ENCODE peak calls at places on chromosomes 4 and X, in ten cellular contexts. O is SK-N-SH; F is EL; G is activated T-helper 1 cell treated with Interleukin-2 at 50 U/mL for 16 hours; I is upper lobe of right lung; U is ELF-1; N is psoas muscle; P is CD8-positive, alpha-beta memory T cell; R is T-helper 2 cell; L is IMR-90. Z is an unnamed sample.
A peak's percentile ranks its signal among the peaks of the same experiment; 100 is the strongest.

GRCh38 chr4:156889616-156890594 is 81.7 kb downstream of the PDGFC start:
- DNase-seq in O (no peak), F (peak; percentile 21), G (no peak), I (no peak), U (no peak), N (peak; percentile 57), P (no peak), R (no peak), L (peak; percentile 83), Z (no peak)

GRCh38 chr4:26583538-26583864 is 383 bp upstream of the TBC1D19 start:
- DNase-seq in O (no peak), F (no peak), G (no peak), I (no peak), U (no peak), N (no peak), P (no peak), R (no peak), L (no peak), Z (no peak)

GRCh38 chrX:149830192-149830873 is 48.6 kb downstream of the MAGEA9 start:
- DNase-seq in O (no peak), F (peak; percentile 20), G (no peak), I (no peak), U (peak; percentile 88), N (no peak), P (peak; percentile 23), R (peak; percentile 44), L (peak; percentile 17), Z (peak; percentile 72)

GRCh38 chr4:20260821-20261220 is 9.1 kb downstream of the SLIT2 start:
- DNase-seq in O (no peak), F (no peak), G (no peak), I (no peak), U (no peak), N (no peak), P (no peak), R (no peak), L (no peak), Z (no peak)

GRCh38 chr4:48223633-48224295 is 45.9 kb downstream of the TEC start:
- DNase-seq in O (no peak), F (peak; percentile 23), G (no peak), I (no peak), U (no peak), N (no peak), P (no peak), R (no peak), L (peak; percentile 11), Z (no peak)

GRCh38 chr4:170391066-170391754 is 301.5 kb upstream of the AADAT start:
- DNase-seq in O (no peak), F (peak; percentile 83), G (no peak), I (no peak), U (no peak), N (no peak), P (no peak), R (no peak), L (peak; percentile 65), Z (no peak)

GRCh38 chr4:173420324-173420752 is 21.4 kb upstream of the SCRG1 start:
- DNase-seq in O (peak; percentile 34), F (peak; percentile 19), G (no peak), I (no peak), U (no peak), N (no peak), P (peak; percentile 6), R (no peak), L (peak; percentile 28), Z (peak; percentile 52)

GRCh38 chr4:123298798-123299197 is 97.8 kb upstream of the SPRY1 start:
- DNase-seq in O (no peak), F (peak; percentile 38), G (no peak), I (no peak), U (no peak), N (no peak), P (no peak), R (no peak), L (no peak), Z (no peak)

GRCh38 chr4:111960241-111960667 is 185.0 kb upstream of the FAM241A start:
- DNase-seq in O (no peak), F (peak; percentile 70), G (no peak), I (no peak), U (peak; percentile 28), N (no peak), P (no peak), R (no peak), L (no peak), Z (no peak)